ENCODE peak calls at places on chromosomes 4 and X, in seven cellular contexts. One of them, this sample, is unnamed.

GRCh38 chr4:96154676-96155075 is 314.8 kb downstream of the PDHA2 start:
- DNase-seq in NB4: no peak
- DNase-seq in cardiac fibroblast: no peak
- DNase-seq in foreskin fibroblast: no peak
- DNase-seq in neural crest cell: no peak
- DNase-seq in fibroblast of the aortic adventitia: no peak
- DNase-seq in tibial nerve: no peak
- DNase-seq in this sample: no peak

GRCh38 chr4:34046580-34046979 is 2197.7 kb downstream of the ARAP2 start:
- DNase-seq in NB4: peak
- DNase-seq in cardiac fibroblast: peak
- DNase-seq in foreskin fibroblast: peak
- DNase-seq in neural crest cell: no peak
- DNase-seq in fibroblast of the aortic adventitia: peak
- DNase-seq in tibial nerve: no peak
- DNase-seq in this sample: no peak

GRCh38 chr4:125303821-125304220 is 10.9 kb upstream of the FAT4 start:
- DNase-seq in NB4: no peak
- DNase-seq in cardiac fibroblast: no peak
- DNase-seq in foreskin fibroblast: no peak
- DNase-seq in neural crest cell: no peak
- DNase-seq in fibroblast of the aortic adventitia: no peak
- DNase-seq in tibial nerve: no peak
- DNase-seq in this sample: no peak

GRCh38 chrX:72255445-72255844 is 16.6 kb upstream of the ERCC6L start:
- DNase-seq in NB4: no peak
- DNase-seq in cardiac fibroblast: no peak
- DNase-seq in foreskin fibroblast: no peak
- DNase-seq in neural crest cell: no peak
- DNase-seq in fibroblast of the aortic adventitia: no peak
- DNase-seq in tibial nerve: no peak
- DNase-seq in this sample: no peak

GRCh38 chr4:23005691-23006090 is 313.0 kb downstream of the GBA3 start:
- DNase-seq in NB4: no peak
- DNase-seq in cardiac fibroblast: no peak
- DNase-seq in foreskin fibroblast: no peak
- DNase-seq in neural crest cell: no peak
- DNase-seq in fibroblast of the aortic adventitia: no peak
- DNase-seq in tibial nerve: no peak
- DNase-seq in this sample: no peak

GRCh38 chrX:103253608-103254007 is 1.3 kb downstream of the TCEAL8 start:
- DNase-seq in NB4: no peak
- DNase-seq in cardiac fibroblast: peak
- DNase-seq in foreskin fibroblast: no peak
- DNase-seq in neural crest cell: no peak
- DNase-seq in fibroblast of the aortic adventitia: peak
- DNase-seq in tibial nerve: no peak
- DNase-seq in this sample: no peak

GRCh38 chr4:131258361-131258760 is 1890.7 kb upstream of the PCDH10 start:
- DNase-seq in NB4: no peak
- DNase-seq in cardiac fibroblast: no peak
- DNase-seq in foreskin fibroblast: no peak
- DNase-seq in neural crest cell: no peak
- DNase-seq in fibroblast of the aortic adventitia: no peak
- DNase-seq in tibial nerve: no peak
- DNase-seq in this sample: no peak

GRCh38 chrX:43679778-43680177 is 23.7 kb downstream of the MAOA start:
- DNase-seq in NB4: no peak
- DNase-seq in cardiac fibroblast: peak
- DNase-seq in foreskin fibroblast: no peak
- DNase-seq in neural crest cell: no peak
- DNase-seq in fibroblast of the aortic adventitia: peak
- DNase-seq in tibial nerve: no peak
- DNase-seq in this sample: no peak

GRCh38 chrX:77431227-77431626 is 16.0 kb upstream of the FGF16 start:
- DNase-seq in NB4: peak
- DNase-seq in cardiac fibroblast: peak
- DNase-seq in foreskin fibroblast: peak
- DNase-seq in neural crest cell: no peak
- DNase-seq in fibroblast of the aortic adventitia: peak
- DNase-seq in tibial nerve: no peak
- DNase-seq in this sample: no peak

GRCh38 chrX:48937065-48937907 is 18.5 kb upstream of the PIM2 start:
- DNase-seq in NB4: peak
- DNase-seq in cardiac fibroblast: peak
- DNase-seq in foreskin fibroblast: no peak
- DNase-seq in neural crest cell: no peak
- DNase-seq in fibroblast of the aortic adventitia: no peak
- DNase-seq in tibial nerve: no peak
- DNase-seq in this sample: peak

GRCh38 chr4:147586637-147587036 is 30.6 kb upstream of the TMEM184C start:
- DNase-seq in NB4: no peak
- DNase-seq in cardiac fibroblast: no peak
- DNase-seq in foreskin fibroblast: no peak
- DNase-seq in neural crest cell: no peak
- DNase-seq in fibroblast of the aortic adventitia: no peak
- DNase-seq in tibial nerve: no peak
- DNase-seq in this sample: no peak

GRCh38 chr4:3729885-3730226 is 36.3 kb upstream of the ADRA2C start:
- DNase-seq in NB4: no peak
- DNase-seq in cardiac fibroblast: no peak
- DNase-seq in foreskin fibroblast: no peak
- DNase-seq in neural crest cell: no peak
- DNase-seq in fibroblast of the aortic adventitia: no peak
- DNase-seq in tibial nerve: no peak
- DNase-seq in this sample: no peak

GRCh38 chrX:140710710-140711109 is 1.2 kb downstream of the LINC00632 start:
- DNase-seq in NB4: no peak
- DNase-seq in cardiac fibroblast: no peak
- DNase-seq in foreskin fibroblast: no peak
- DNase-seq in neural crest cell: peak
- DNase-seq in fibroblast of the aortic adventitia: no peak
- DNase-seq in tibial nerve: no peak
- DNase-seq in this sample: no peak

GRCh38 chrX:129728061-129728460 is 10.7 kb upstream of the XPNPEP2 start:
- DNase-seq in NB4: no peak
- DNase-seq in cardiac fibroblast: no peak
- DNase-seq in foreskin fibroblast: no peak
- DNase-seq in neural crest cell: no peak
- DNase-seq in fibroblast of the aortic adventitia: no peak
- DNase-seq in tibial nerve: no peak
- DNase-seq in this sample: no peak

GRCh38 chr4:125420499-125420898 is 105.7 kb downstream of the FAT4 start:
- DNase-seq in NB4: no peak
- DNase-seq in cardiac fibroblast: peak
- DNase-seq in foreskin fibroblast: no peak
- DNase-seq in neural crest cell: no peak
- DNase-seq in fibroblast of the aortic adventitia: no peak
- DNase-seq in tibial nerve: no peak
- DNase-seq in this sample: no peak

DNA sequence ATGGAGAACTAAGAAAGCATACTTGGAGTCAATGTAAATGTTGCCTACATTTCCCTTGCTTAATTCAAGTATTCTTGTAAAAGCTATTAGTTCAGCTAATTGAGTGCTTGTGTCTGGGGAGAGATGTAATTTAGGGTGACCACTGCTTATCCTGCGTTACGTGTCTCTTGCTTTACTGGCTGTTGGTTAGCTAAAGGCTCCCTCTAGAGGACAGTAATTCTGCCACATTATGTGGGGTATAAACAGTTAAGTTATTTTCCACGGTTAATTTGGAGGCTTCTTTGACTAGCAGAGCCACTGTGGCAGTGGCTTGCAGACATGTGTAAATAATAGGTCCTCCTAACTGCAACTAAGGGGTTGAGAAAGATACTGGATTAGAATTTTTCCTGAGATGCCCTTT is 25.3 kb upstream of the NAF1 start:
- DNase-seq in NB4: peak
- DNase-seq in cardiac fibroblast: peak
- DNase-seq in foreskin fibroblast: no peak
- DNase-seq in neural crest cell: no peak
- DNase-seq in fibroblast of the aortic adventitia: no peak
- DNase-seq in tibial nerve: no peak
- DNase-seq in this sample: no peak
- TF ChIP-seq CTCF in NB4: peak
- TF ChIP-seq CTCF in cardiac fibroblast: peak
- TF ChIP-seq CTCF in foreskin fibroblast: peak
- TF ChIP-seq CTCF in neural crest cell: no peak
- TF ChIP-seq CTCF in fibroblast of the aortic adventitia: no peak
- TF ChIP-seq CTCF in tibial nerve: no peak
- TF ChIP-seq CTCF in this sample: peak

DNA sequence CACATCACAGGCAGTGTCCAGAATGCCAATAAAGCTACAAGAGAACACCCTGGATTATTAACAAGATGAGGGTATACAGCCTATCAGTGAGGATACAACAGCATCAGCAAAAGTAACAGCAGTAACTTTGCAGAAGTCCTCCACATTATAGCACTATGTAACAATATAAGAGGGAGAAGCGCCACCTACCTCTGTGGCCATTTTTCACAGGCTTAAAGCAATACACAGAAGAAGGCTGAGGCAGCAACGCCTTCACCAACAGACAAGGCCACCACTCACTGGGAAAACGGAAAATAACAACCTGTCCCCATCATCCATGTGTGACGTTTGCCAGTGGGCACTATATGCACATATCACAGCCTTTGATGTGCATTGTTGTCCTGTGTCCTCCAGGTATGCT is 12.5 kb downstream of the RTL8B start:
- DNase-seq in NB4: no peak
- DNase-seq in cardiac fibroblast: no peak
- DNase-seq in foreskin fibroblast: no peak
- DNase-seq in neural crest cell: no peak
- DNase-seq in fibroblast of the aortic adventitia: no peak
- DNase-seq in tibial nerve: no peak
- DNase-seq in this sample: no peak
- TF ChIP-seq CTCF in NB4: no peak
- TF ChIP-seq CTCF in cardiac fibroblast: no peak
- TF ChIP-seq CTCF in foreskin fibroblast: no peak
- TF ChIP-seq CTCF in neural crest cell: no peak
- TF ChIP-seq CTCF in fibroblast of the aortic adventitia: no peak
- TF ChIP-seq CTCF in tibial nerve: no peak
- TF ChIP-seq CTCF in this sample: no peak

DNA sequence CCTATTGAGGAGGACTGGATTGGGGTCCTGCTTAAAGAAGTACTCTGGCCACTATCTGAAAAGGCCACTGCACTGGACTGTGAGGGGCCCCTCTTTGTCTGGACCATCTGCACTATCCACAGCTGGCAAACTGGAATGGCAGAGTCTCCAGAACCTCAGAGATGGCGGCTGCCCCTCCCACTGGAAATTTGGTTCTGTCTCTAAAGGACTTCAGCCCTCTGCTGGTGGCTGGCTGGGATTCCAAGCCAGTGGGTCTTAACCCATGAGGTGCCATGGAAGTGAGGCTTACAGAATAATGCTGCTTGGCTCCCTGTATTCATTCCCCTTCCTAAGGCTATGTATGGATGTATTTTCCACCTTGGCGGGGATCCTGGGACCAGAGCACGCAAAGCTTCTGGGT is 41.6 kb upstream of the CYLC1 start:
- DNase-seq in NB4: peak
- DNase-seq in cardiac fibroblast: no peak
- DNase-seq in foreskin fibroblast: no peak
- DNase-seq in neural crest cell: no peak
- DNase-seq in fibroblast of the aortic adventitia: no peak
- DNase-seq in tibial nerve: no peak
- DNase-seq in this sample: no peak
- TF ChIP-seq CTCF in NB4: no peak
- TF ChIP-seq CTCF in cardiac fibroblast: no peak
- TF ChIP-seq CTCF in foreskin fibroblast: no peak
- TF ChIP-seq CTCF in neural crest cell: no peak
- TF ChIP-seq CTCF in fibroblast of the aortic adventitia: no peak
- TF ChIP-seq CTCF in tibial nerve: no peak
- TF ChIP-seq CTCF in this sample: no peak

DNA sequence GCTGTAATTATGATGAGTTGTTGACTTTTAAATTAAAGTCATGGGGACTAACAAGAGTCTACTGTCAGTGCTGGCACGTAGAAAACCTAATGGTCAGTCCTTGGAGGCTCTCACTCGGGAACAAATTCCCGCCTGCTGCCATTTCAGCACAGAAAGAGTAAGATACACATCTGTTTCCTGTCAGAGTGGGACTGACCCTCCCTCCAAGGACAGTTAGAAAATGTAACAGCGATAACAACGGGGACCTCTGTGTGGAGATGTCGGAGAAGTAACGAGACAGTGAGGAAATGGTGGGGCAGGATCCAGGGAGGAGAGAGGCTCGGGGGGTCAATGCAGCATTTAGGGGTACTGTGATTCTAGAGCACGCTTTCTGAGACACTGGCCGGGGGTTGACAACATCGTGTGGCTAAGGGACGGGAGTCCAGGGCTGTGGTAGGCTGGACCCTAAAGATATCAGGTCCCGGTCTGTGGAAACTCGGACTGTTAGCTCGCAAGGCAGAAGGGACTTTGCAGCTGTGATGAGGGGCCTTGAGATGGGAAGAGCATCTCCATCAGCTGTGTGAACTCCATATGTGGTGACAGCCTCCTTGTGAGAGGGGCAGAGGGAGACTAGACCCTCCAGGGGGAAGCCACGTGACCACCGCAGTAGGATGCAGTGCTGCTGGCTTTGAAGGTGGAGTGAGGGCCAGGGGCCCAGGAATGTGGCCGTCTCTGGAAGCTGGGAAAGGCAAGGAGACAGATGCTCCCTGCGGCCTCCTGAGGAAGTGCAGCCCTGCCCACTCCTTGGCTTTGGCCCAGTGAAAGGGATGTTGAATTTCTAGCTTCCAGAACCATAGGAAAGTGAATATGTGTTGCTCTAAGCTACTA is 35.8 kb upstream of the SORCS2 start:
- DNase-seq in NB4: no peak
- DNase-seq in cardiac fibroblast: peak
- DNase-seq in foreskin fibroblast: peak
- DNase-seq in neural crest cell: peak
- DNase-seq in fibroblast of the aortic adventitia: peak
- DNase-seq in tibial nerve: peak
- DNase-seq in this sample: peak
- TF ChIP-seq CTCF in NB4: no peak
- TF ChIP-seq CTCF in cardiac fibroblast: peak
- TF ChIP-seq CTCF in foreskin fibroblast: peak
- TF ChIP-seq CTCF in neural crest cell: peak
- TF ChIP-seq CTCF in fibroblast of the aortic adventitia: peak
- TF ChIP-seq CTCF in tibial nerve: peak
- TF ChIP-seq CTCF in this sample: peak

GRCh38 chr4:177108708-177109107 is 201.0 kb upstream of the NEIL3 start:
- DNase-seq in NB4: peak
- DNase-seq in cardiac fibroblast: peak
- DNase-seq in foreskin fibroblast: peak
- DNase-seq in neural crest cell: no peak
- DNase-seq in fibroblast of the aortic adventitia: peak
- DNase-seq in tibial nerve: no peak
- DNase-seq in this sample: no peak
- TF ChIP-seq CTCF in NB4: no peak
- TF ChIP-seq CTCF in cardiac fibroblast: peak
- TF ChIP-seq CTCF in foreskin fibroblast: peak
- TF ChIP-seq CTCF in neural crest cell: no peak
- TF ChIP-seq CTCF in fibroblast of the aortic adventitia: peak
- TF ChIP-seq CTCF in tibial nerve: no peak
- TF ChIP-seq CTCF in this sample: no peak

DNA sequence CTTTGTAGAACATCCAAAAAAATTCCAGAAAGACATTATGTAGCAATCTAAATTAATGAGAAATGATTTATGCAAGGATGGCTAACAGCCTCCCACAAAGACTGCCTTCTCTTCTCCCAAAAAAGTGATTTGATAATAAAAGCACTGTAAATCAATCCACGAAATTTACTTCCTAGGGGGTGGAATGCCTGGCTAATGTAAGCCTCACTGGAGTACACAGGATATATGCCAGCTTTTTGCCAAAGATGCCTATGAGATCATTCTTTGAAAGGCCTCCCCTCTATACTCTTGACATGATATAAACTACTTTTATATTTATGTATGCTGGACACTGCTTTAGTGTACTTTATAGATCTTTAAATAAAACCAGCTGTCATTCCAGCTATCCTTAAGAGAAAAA is 211.1 kb downstream of the ADAMTS3 start:
- DNase-seq in NB4: no peak
- DNase-seq in cardiac fibroblast: no peak
- DNase-seq in foreskin fibroblast: no peak
- DNase-seq in neural crest cell: no peak
- DNase-seq in fibroblast of the aortic adventitia: no peak
- DNase-seq in tibial nerve: no peak
- DNase-seq in this sample: no peak
- TF ChIP-seq CTCF in NB4: no peak
- TF ChIP-seq CTCF in cardiac fibroblast: no peak
- TF ChIP-seq CTCF in foreskin fibroblast: no peak
- TF ChIP-seq CTCF in neural crest cell: no peak
- TF ChIP-seq CTCF in fibroblast of the aortic adventitia: no peak
- TF ChIP-seq CTCF in tibial nerve: no peak
- TF ChIP-seq CTCF in this sample: no peak